ENCODE peak calls at places on chromosomes 2 and 18, in seven cellular contexts. R is NCI-H187, T is heart right ventricle, E is aorta, I is fibroblast of pulmonary artery, F is lower leg skin, Z is GM23248. K is an unnamed sample.

GRCh38 chr18:70249118-70249517 is 39.7 kb upstream of the SOCS6 start:
- DNase-seq in F (no peak), E (no peak), R (no peak), T (no peak), I (no peak), Z (peak; percentile 68), K (no peak)

GRCh38 chr2:67576991-67577390 is 179.9 kb downstream of the ETAA1 start:
- DNase-seq in F (no peak), I (no peak), E (no peak), R (no peak), Z (no peak), T (no peak), K (no peak)

GRCh38 chr2:97997774-97998392 is 2.1 kb upstream of the TMEM131 start:
- DNase-seq in Z (no peak), I (no peak), R (no peak), E (no peak), T (no peak), F (no peak), K (no peak)

GRCh38 chr2:64404743-64405142 is 49.2 kb upstream of the LGALSL start:
- DNase-seq in F (no peak), I (peak; percentile 65), R (no peak), E (no peak), T (peak; percentile 23), Z (peak; percentile 45), K (peak; percentile 61)

GRCh38 chr2:141062443-141062842 is 1068.4 kb downstream of the LRP1B start:
- DNase-seq in E (no peak), F (no peak), I (no peak), R (no peak), T (peak; percentile 8), Z (no peak), K (no peak)

GRCh38 chr2:9354318-9354717 is 69.0 kb downstream of the ITGB1BP1 start:
- DNase-seq in I (no peak), F (no peak), T (no peak), E (no peak), Z (no peak), R (no peak), K (no peak)

GRCh38 chr2:239370876-239371725 is 29.7 kb downstream of the HDAC4 start:
- DNase-seq in T (no peak), I (no peak), E (peak; percentile 76), Z (no peak), F (peak; percentile 69), R (no peak), K (no peak)

GRCh38 chr2:104654813-104655212 is 199.1 kb upstream of the POU3F3 start:
- DNase-seq in I (peak; percentile 52), F (no peak), T (peak; percentile 34), Z (no peak), R (no peak), E (no peak), K (no peak)

GRCh38 chr2:142872900-142873724 is 4.4 kb upstream of the KYNU start:
- DNase-seq in R (no peak), F (no peak), T (no peak), I (peak; percentile 89), E (no peak), Z (peak; percentile 91), K (no peak)

GRCh38 chr2:70670626-70671025 is 97.4 kb downstream of the ADD2 start:
- DNase-seq in Z (no peak), R (no peak), I (no peak), E (no peak), F (peak; percentile 63), T (no peak), K (no peak)

GRCh38 chr2:151827564-151828142 is 568 bp downstream of the ARL5A start:
- DNase-seq in I (peak; percentile 23), E (no peak), T (no peak), F (peak; percentile 87), Z (peak; percentile 56), R (no peak), K (no peak)

GRCh38 chr2:228102949-228103348 is 78.5 kb downstream of the SPHKAP start:
- DNase-seq in R (no peak), I (no peak), E (no peak), Z (peak; percentile 10), F (no peak), T (no peak), K (no peak)

GRCh38 chr2:223222397-223222796 is 170.4 kb downstream of the KCNE4 start:
- DNase-seq in E (no peak), T (no peak), I (no peak), R (no peak), Z (peak; percentile 41), F (no peak), K (no peak)

GRCh38 chr2:97267411-97268074 is 154.6 kb downstream of the ANKRD36 start:
- DNase-seq in R (no peak), F (peak; percentile 84), I (no peak), Z (no peak), T (peak; percentile 9), E (peak; percentile 74), K (peak; percentile 8)

GRCh38 chr2:232839680-232840079 is 30.4 kb upstream of the SNORC start:
- DNase-seq in T (peak; percentile 13), Z (no peak), I (no peak), E (no peak), F (no peak), R (no peak), K (peak; percentile 64)

GRCh38 chr2:84840306-84840705 is 40.6 kb downstream of the TRABD2A start:
- DNase-seq in I (no peak), Z (peak; percentile 33), R (no peak), F (no peak), E (no peak), T (no peak), K (no peak)

GRCh38 chr2:43228782-43229659 is 2.6 kb upstream of the ZFP36L2 start:
- DNase-seq in R (no peak), T (no peak), E (no peak), I (peak; percentile 32), F (no peak), Z (peak; percentile 30), K (no peak)

GRCh38 chr18:78506031-78506461 is 473.6 kb upstream of the SALL3 start:
- DNase-seq in F (peak; percentile 53), I (no peak), Z (no peak), E (no peak), R (no peak), T (no peak), K (no peak)

GRCh38 chr18:28559511-28559910 is 382.6 kb upstream of the CDH2 start:
- DNase-seq in E (no peak), R (no peak), T (no peak), I (peak; percentile 18), F (no peak), Z (no peak), K (no peak)

K was measured in psoas muscle.